ENCODE peak calls at places on chromosomes 11 and 22, in eight cellular contexts. X is stimulated activated CD8-positive, alpha-beta memory T cell treated with anti-CD3 and anti-CD28 coated beads, Interleukin-4, amount 100 ng/mL, for 24 hours; O is fibroblast of lung; E is activated CD4-positive, alpha-beta T cell treated with anti-CD3 and anti-CD28 coated beads, Interleukin-2, amount 50 U/mL, for 1 hour; F is HFF-Myc; H is tibial artery; J is transverse colon; Y is effector memory CD4-positive, alpha-beta T cell. W is an unnamed sample.
A peak's percentile ranks its signal among the peaks of the same experiment; 100 is the strongest.

GRCh38 chr11:129973068-129973467 is 29.6 kb downstream of the PRDM10 start:
- DNase-seq in E (no peak), Y (no peak), X (no peak), J (no peak), F (no peak), O (no peak), H (no peak), W (no peak)

GRCh38 chr22:47374273-47374771 is 611.9 kb downstream of the TBC1D22A start:
- DNase-seq in H (no peak), Y (no peak), E (no peak), O (no peak), J (no peak), X (no peak), F (no peak), W (no peak)

GRCh38 chr11:88131764-88132470 is 43.3 kb downstream of the RAB38 start:
- DNase-seq in H (no peak), O (no peak), J (no peak), Y (no peak), X (no peak), E (no peak), F (no peak), W (no peak)

GRCh38 chr11:16787035-16787744 is 48.7 kb downstream of the C11orf58 start:
- DNase-seq in O (peak; percentile 51), X (no peak), E (no peak), Y (no peak), H (no peak), J (no peak), F (no peak), W (no peak)

GRCh38 chr11:23123766-23124165 is 263.5 kb upstream of the CCDC179 start:
- DNase-seq in O (peak; percentile 65), J (no peak), X (no peak), H (no peak), F (peak; percentile 24), E (no peak), Y (no peak), W (no peak)

GRCh38 chr11:19079643-19080440 is 19.3 kb upstream of the MRGPRX2 start:
- DNase-seq in Y (no peak), O (peak; percentile 95), J (no peak), X (no peak), F (peak; percentile 52), H (no peak), E (no peak), W (peak; percentile 70)

GRCh38 chr22:47371263-47372090 is 609.0 kb downstream of the TBC1D22A start:
- DNase-seq in X (no peak), E (no peak), H (no peak), O (no peak), J (no peak), Y (no peak), F (no peak), W (no peak)

GRCh38 chr11:76035020-76035419 is 171.3 kb downstream of the WNT11 start:
- DNase-seq in X (no peak), Y (no peak), H (no peak), F (no peak), O (no peak), J (no peak), E (no peak), W (no peak)

GRCh38 chr11:134037093-134037908 is 31.6 kb upstream of the JAM3 start:
- DNase-seq in J (peak; percentile 72), Y (peak; percentile 56), F (no peak), X (peak; percentile 34), O (peak; percentile 72), H (peak; percentile 89), E (peak; percentile 42), W (peak; percentile 41)

GRCh38 chr11:122656073-122656630 is 630 bp downstream of the UBASH3B start:
- DNase-seq in O (peak; percentile 73), F (no peak), X (peak; percentile 26), E (peak; percentile 40), Y (no peak), J (peak; percentile 39), H (peak; percentile 69), W (peak; percentile 46)

GRCh38 chr22:19108807-19109197 is 13.4 kb downstream of the DGCR2 start:
- DNase-seq in X (no peak), O (no peak), Y (no peak), E (no peak), J (no peak), H (peak; percentile 7), F (no peak), W (no peak)

GRCh38 chr22:46071451-46072029 is 78.8 kb upstream of the PPARA start:
- DNase-seq in E (peak; percentile 61), F (no peak), H (peak; percentile 96), J (peak; percentile 89), X (no peak), O (peak; percentile 95), Y (peak; percentile 33), W (peak; percentile 94)

GRCh38 chr11:24093410-24093809 is 403.4 kb upstream of the LUZP2 start:
- DNase-seq in X (no peak), F (no peak), O (no peak), H (no peak), J (no peak), Y (no peak), E (no peak), W (no peak)

GRCh38 chr11:46200537-46201281 is 76.8 kb upstream of the CREB3L1 start:
- DNase-seq in O (peak; percentile 41), F (no peak), Y (no peak), H (no peak), J (no peak), E (no peak), X (no peak), W (no peak)

GRCh38 chr22:20133930-20134549 is 2.4 kb downstream of the ZDHHC8 start:
- DNase-seq in J (no peak), O (no peak), F (no peak), Y (no peak), X (no peak), E (no peak), H (no peak), W (no peak)

GRCh38 chr11:87895021-87895420 is 280.2 kb downstream of the RAB38 start:
- DNase-seq in X (no peak), O (no peak), F (no peak), E (no peak), H (no peak), Y (no peak), J (no peak), W (no peak)

GRCh38 chr11:112363527-112363926 is 102.9 kb upstream of the PLET1 start:
- DNase-seq in F (no peak), O (peak; percentile 32), H (no peak), J (no peak), X (no peak), Y (no peak), E (no peak), W (no peak)

GRCh38 chr11:122721964-122722266 is 66.4 kb downstream of the UBASH3B start:
- DNase-seq in F (peak; percentile 82), X (no peak), J (no peak), H (no peak), O (peak; percentile 87), E (no peak), Y (no peak), W (no peak)

GRCh38 chr11:69104856-69105395 is 50.8 kb upstream of the SMIM38 start:
- DNase-seq in H (no peak), E (no peak), X (no peak), O (no peak), F (no peak), Y (no peak), J (no peak), W (no peak)

GRCh38 chr11:19698493-19699292 is 13.9 kb upstream of the NAV2 start:
- DNase-seq in F (no peak), O (peak; percentile 63), J (no peak), H (peak; percentile 85), E (no peak), X (no peak), Y (no peak), W (no peak)

GRCh38 chr22:29031236-29031982 is 30.2 kb downstream of the C22orf31 start:
- DNase-seq in O (peak; percentile 99), H (peak; percentile 89), J (peak; percentile 40), Y (no peak), E (no peak), F (peak; percentile 89), X (no peak), W (peak; percentile 84)

GRCh38 chr22:44263547-44263946 is 49.2 kb downstream of the SHISAL1 start:
- DNase-seq in E (no peak), H (peak; percentile 40), Y (no peak), F (no peak), O (no peak), X (no peak), J (no peak), W (no peak)

GRCh38 chr11:22510741-22511140 is 114.9 kb downstream of the FANCF start:
- DNase-seq in X (no peak), H (no peak), Y (no peak), O (peak; percentile 86), J (no peak), E (no peak), F (no peak), W (peak; percentile 4)

GRCh38 chr11:1992111-1992510 is 5.5 kb downstream of the H19 start:
- DNase-seq in X (no peak), H (no peak), E (no peak), J (no peak), F (no peak), O (no peak), Y (no peak), W (no peak)

W was measured in Calu3.